ENCODE peak calls at places on chromosomes 7 and 10, in seven cellular contexts. Z is NCI-H1930; P is activated T-cell treated with anti-CD3 and anti-CD28 coated beads, Interleukin-2, amount 50 U/mL, for 72 hours; W is GM12865; U is T-helper 1 cell; S is neural progenitor cell; R is substantia nigra. A is an unnamed sample.

GRCh38 chr10:29181936-29182335 is 106.9 kb upstream of the LYZL1 start:
- DNase-seq in R (no peak), P (no peak), W (no peak), Z (no peak), U (no peak), S (no peak), A (no peak)

GRCh38 chr7:158487546-158488224 is 99.9 kb downstream of the PTPRN2 start:
- DNase-seq in P (no peak), S (no peak), U (no peak), R (no peak), W (no peak), Z (peak), A (no peak)

GRCh38 chr10:17878896-17879295 is 69.7 kb downstream of the MRC1 start:
- DNase-seq in S (no peak), W (no peak), R (no peak), P (no peak), U (no peak), Z (no peak), A (no peak)

GRCh38 chr7:123594813-123595241 is 6.8 kb upstream of the ASB15 start:
- DNase-seq in U (no peak), Z (no peak), W (no peak), S (peak), R (no peak), P (no peak), A (no peak)

GRCh38 chr7:143214789-143215679 is 6.8 kb upstream of the TAS2R40 start:
- DNase-seq in W (peak), Z (peak), S (peak), U (peak), P (peak), R (peak), A (peak)

GRCh38 chr10:51915031-51915542 is 215.7 kb upstream of the CSTF2T start:
- DNase-seq in P (no peak), Z (no peak), W (no peak), R (no peak), U (no peak), S (no peak), A (no peak)

GRCh38 chr7:50342616-50343114 is 38.1 kb downstream of the IKZF1 start:
- DNase-seq in S (peak), U (peak), R (no peak), P (no peak), Z (no peak), W (no peak), A (no peak)

GRCh38 chr7:120190566-120190965 is 82.4 kb upstream of the KCND2 start:
- DNase-seq in R (no peak), W (no peak), Z (no peak), P (no peak), U (no peak), S (peak), A (no peak)

GRCh38 chr7:17038160-17038782 is 156.5 kb upstream of the AGR3 start:
- DNase-seq in S (no peak), R (no peak), U (no peak), W (no peak), Z (no peak), P (no peak), A (no peak)

GRCh38 chr10:71316081-71316785 is 2.8 kb upstream of the SLC29A3 start:
- DNase-seq in S (no peak), W (no peak), U (no peak), P (no peak), R (no peak), Z (no peak), A (no peak)